ENCODE peak calls at places on chromosomes 12 and 14, in ten cellular contexts. O, L, J, B, Z, R, N, P, X and T are unnamed samples.

GRCh38 chr14:52048641-52049204 is 20.1 kb downstream of the NID2 start:
- DNase-seq in X (no peak), R (no peak), P (peak), B (peak), Z (peak), N (no peak), L (no peak), J (no peak), O (no peak), T (peak)

GRCh38 chr12:119788783-119789182 is 88.3 kb downstream of the CIT start:
- DNase-seq in N (no peak), O (no peak), B (no peak), Z (no peak), R (no peak), J (no peak), X (no peak), L (peak), P (no peak), T (no peak)

GRCh38 chr12:55682087-55682796 is 25.5 kb downstream of the ITGA7 start:
- DNase-seq in Z (no peak), P (no peak), O (no peak), R (no peak), B (no peak), X (no peak), J (no peak), L (no peak), N (no peak), T (no peak)

GRCh38 chr14:84477996-84478395 is 1051.9 kb upstream of the FLRT2 start:
- DNase-seq in J (no peak), L (no peak), X (no peak), R (no peak), N (no peak), Z (no peak), O (no peak), P (no peak), B (peak), T (no peak)

GRCh38 chr14:91373591-91374245 is 43.9 kb downstream of the CCDC88C start:
- DNase-seq in B (no peak), P (no peak), J (peak), X (no peak), L (no peak), R (no peak), O (peak), N (no peak), Z (peak), T (no peak)

GRCh38 chr14:94126419-94126677 is 3.1 kb downstream of the IFI27L2 start:
- DNase-seq in X (no peak), O (no peak), B (no peak), N (no peak), L (no peak), J (no peak), R (no peak), Z (no peak), P (no peak), T (no peak)

GRCh38 chr12:103930787-103931536 is 752 bp downstream of the HSP90B1 start:
- DNase-seq in L (peak), P (peak), X (no peak), J (no peak), N (no peak), O (peak), B (peak), R (peak), Z (no peak), T (peak)

GRCh38 chr12:121767525-121768016 is 25.9 kb downstream of the RHOF start:
- DNase-seq in J (no peak), R (no peak), P (peak), B (peak), X (no peak), N (no peak), O (no peak), Z (peak), L (peak), T (peak)

GRCh38 chr12:94282675-94283074 is 134.3 kb downstream of the PLXNC1 start:
- DNase-seq in N (no peak), X (no peak), L (no peak), Z (no peak), B (no peak), R (no peak), J (peak), P (no peak), O (peak), T (peak)

GRCh38 chr12:3727877-3728632 is 24.9 kb downstream of the CRACR2A start:
- DNase-seq in Z (no peak), X (no peak), J (no peak), N (no peak), R (no peak), P (peak), L (peak), O (no peak), B (peak), T (no peak)

GRCh38 chr14:92513966-92514843 is 624 bp downstream of the RIN3 start:
- DNase-seq in B (peak), O (peak), P (peak), Z (no peak), N (no peak), R (no peak), J (no peak), X (no peak), L (peak), T (no peak)

GRCh38 chr14:50013198-50013918 is 103.0 kb downstream of the VCPKMT start:
- DNase-seq in X (no peak), Z (no peak), O (no peak), L (no peak), J (no peak), R (peak), N (no peak), P (no peak), B (no peak), T (no peak)

GRCh38 chr12:105384220-105384619 is 53.7 kb downstream of the C12orf75 start:
- DNase-seq in Z (no peak), B (no peak), R (no peak), P (no peak), X (no peak), J (no peak), O (no peak), N (no peak), L (no peak), T (no peak)

GRCh38 chr12:2634481-2634880 is 160.3 kb upstream of the FKBP4 start:
- DNase-seq in L (no peak), Z (no peak), X (no peak), P (no peak), R (no peak), B (no peak), J (no peak), O (no peak), N (no peak), T (no peak)

GRCh38 chr12:78198896-78199295 is 368.2 kb downstream of the NAV3 start:
- DNase-seq in Z (no peak), N (no peak), L (no peak), B (no peak), P (no peak), O (no peak), X (no peak), J (no peak), R (no peak), T (no peak)

GRCh38 chr12:54980341-54980740 is 4.2 kb downstream of the TESPA1 start:
- DNase-seq in P (no peak), R (no peak), N (no peak), B (no peak), X (no peak), Z (no peak), O (no peak), L (no peak), J (peak), T (no peak)

GRCh38 chr14:96095581-96096476 is 56.7 kb downstream of the C14orf132 start:
- DNase-seq in R (peak), P (peak), J (no peak), B (no peak), N (no peak), X (no peak), L (peak), O (no peak), Z (peak), T (no peak)